ENCODE peak calls at places on chromosomes 12 and 14, in four cellular contexts. K is PC-3, Z is lung, D is fibroblast of lung. J is an unnamed sample.

GRCh38 chr12:102950950-102951490 is 6.5 kb upstream of the ASCL1 start:
- DNase-seq in K (no peak), Z (no peak), D (no peak), J (no peak)

GRCh38 chr14:37864861-37865718 is 269.7 kb downstream of the TTC6 start:
- DNase-seq in K (peak; percentile 62), Z (no peak), D (peak; percentile 60), J (no peak)

GRCh38 chr14:79325071-79325470 is 886.2 kb downstream of the DIO2 start:
- DNase-seq in K (peak; percentile 71), Z (peak; percentile 29), D (peak; percentile 62), J (no peak)

GRCh38 chr12:13864081-13864673 is 117.2 kb downstream of the GRIN2B start:
- DNase-seq in K (peak; percentile 61), Z (peak; percentile 63), D (peak; percentile 64), J (peak; percentile 65)

GRCh38 chr14:94689218-94689984 is 77.2 kb downstream of the SERPINA3 start:
- DNase-seq in K (peak; percentile 48), Z (peak; percentile 39), D (peak; percentile 48), J (peak; percentile 67)

GRCh38 chr12:116236148-116236731 is 41.3 kb downstream of the MED13L start:
- DNase-seq in K (peak; percentile 69), Z (no peak), D (peak; percentile 77), J (no peak)

GRCh38 chr12:106090586-106091411 is 48.0 kb downstream of the NUAK1 start:
- DNase-seq in K (peak; percentile 80), Z (no peak), D (peak; percentile 75), J (no peak)

GRCh38 chr12:59472273-59472672 is 123.6 kb upstream of the SLC16A7 start:
- DNase-seq in K (no peak), Z (no peak), D (no peak), J (no peak)

GRCh38 chr14:51950007-51950406 is 39.3 kb upstream of the RTRAF start:
- DNase-seq in K (no peak), Z (no peak), D (peak; percentile 20), J (no peak)

GRCh38 chr14:103856105-103856504 is 8.7 kb upstream of the PPP1R13B start:
- DNase-seq in K (no peak), Z (no peak), D (no peak), J (no peak)

GRCh38 chr12:87795555-87795954 is 233.6 kb downstream of the C12orf50 start:
- DNase-seq in K (no peak), Z (no peak), D (no peak), J (no peak)

GRCh38 chr14:37274652-37275051 is 76.9 kb downstream of the MIPOL1 start:
- DNase-seq in K (no peak), Z (no peak), D (no peak), J (no peak)

GRCh38 chr14:71286126-71286525 is 378.9 kb downstream of the PCNX1 start:
- DNase-seq in K (peak; percentile 83), Z (no peak), D (no peak), J (no peak)

GRCh38 chr14:95739356-95739755 is 25.4 kb upstream of the TCL1A start:
- DNase-seq in K (no peak), Z (no peak), D (no peak), J (no peak)

GRCh38 chr14:102187044-102187443 is 47.3 kb downstream of the WDR20 start:
- DNase-seq in K (peak; percentile 65), Z (no peak), D (peak; percentile 88), J (no peak)

GRCh38 chr12:91139264-91139663 is 28.0 kb upstream of the LUM start:
- DNase-seq in K (no peak), Z (no peak), D (peak; percentile 40), J (no peak)

GRCh38 chr12:132600048-132601032 is 10.0 kb downstream of the LRCOL1 start:
- DNase-seq in K (peak; percentile 76), Z (peak; percentile 54), D (peak; percentile 73), J (peak; percentile 74)

GRCh38 chr12:104877107-104877705 is 80.9 kb downstream of the SLC41A2 start:
- DNase-seq in K (peak; percentile 72), Z (no peak), D (peak; percentile 67), J (no peak)

GRCh38 chr12:87413784-87414183 is 615.4 kb downstream of the C12orf50 start:
- DNase-seq in K (no peak), Z (no peak), D (peak; percentile 49), J (no peak)

GRCh38 chr12:57687862-57688261 is 6.1 kb upstream of the OS9 start:
- DNase-seq in K (no peak), Z (no peak), D (no peak), J (no peak)

GRCh38 chr12:6426882-6427671 is 17.7 kb upstream of the CD27 start:
- DNase-seq in K (no peak), Z (no peak), D (no peak), J (no peak)

GRCh38 chr12:68364893-68365725 is 32.9 kb upstream of the MDM1 start:
- DNase-seq in K (peak; percentile 76), Z (peak; percentile 94), D (peak; percentile 97), J (peak; percentile 81)

GRCh38 chr14:105422695-105423487 is 3.3 kb downstream of the MTA1 start:
- DNase-seq in K (no peak), Z (no peak), D (no peak), J (no peak)

GRCh38 chr12:54333420-54334034 is 8.6 kb downstream of the COPZ1 start:
- DNase-seq in K (no peak), Z (no peak), D (no peak), J (no peak)

GRCh38 chr12:54328595-54329337 is 3.8 kb downstream of the COPZ1 start:
- DNase-seq in K (no peak), Z (no peak), D (no peak), J (no peak)

GRCh38 chr12:54329756-54330155 is 4.8 kb downstream of the COPZ1 start:
- DNase-seq in K (no peak), Z (no peak), D (no peak), J (no peak)

GRCh38 chr12:54330442-54330841 is 5.5 kb downstream of the COPZ1 start:
- DNase-seq in K (no peak), Z (no peak), D (no peak), J (no peak)

GRCh38 chr12:54331461-54331860 is 6.5 kb downstream of the COPZ1 start:
- DNase-seq in K (no peak), Z (no peak), D (no peak), J (no peak)
- H3K4me1 ChIP-seq in K (peaks cover 19% of the 10 kb centered on the region), Z (peaks cover 7% of the 10 kb centered on the region), D (peaks cover 17% of the 10 kb centered on the region), J (no peaks in the 10 kb centered on the region)

DNA sequence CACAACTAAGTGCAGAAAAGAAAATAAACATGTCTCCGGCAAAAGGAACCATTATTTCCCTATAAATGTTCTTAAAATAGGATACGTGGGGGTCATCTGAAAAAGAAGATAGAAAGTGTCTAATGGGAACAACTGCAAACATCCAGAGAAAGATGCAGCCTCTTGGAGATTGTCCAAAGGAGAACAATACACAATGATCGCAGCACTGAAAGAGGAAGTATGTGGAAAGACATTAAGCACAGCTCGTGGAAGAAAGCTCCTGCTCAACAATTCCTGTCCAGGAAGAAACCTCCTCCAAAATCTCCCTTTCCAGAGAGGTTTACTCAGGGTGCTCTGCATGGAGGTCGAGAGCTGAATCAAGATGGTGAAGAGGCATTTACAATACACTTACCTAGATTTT is 2.5 kb upstream of the LALBA start:
- DNase-seq in K (no peak), Z (no peak), D (no peak), J (no peak)
- H3K4me3 ChIP-seq in K (no peak overlapping the region), Z (no peak overlapping the region), D (no peak overlapping the region), J (no peak overlapping the region)

DNA sequence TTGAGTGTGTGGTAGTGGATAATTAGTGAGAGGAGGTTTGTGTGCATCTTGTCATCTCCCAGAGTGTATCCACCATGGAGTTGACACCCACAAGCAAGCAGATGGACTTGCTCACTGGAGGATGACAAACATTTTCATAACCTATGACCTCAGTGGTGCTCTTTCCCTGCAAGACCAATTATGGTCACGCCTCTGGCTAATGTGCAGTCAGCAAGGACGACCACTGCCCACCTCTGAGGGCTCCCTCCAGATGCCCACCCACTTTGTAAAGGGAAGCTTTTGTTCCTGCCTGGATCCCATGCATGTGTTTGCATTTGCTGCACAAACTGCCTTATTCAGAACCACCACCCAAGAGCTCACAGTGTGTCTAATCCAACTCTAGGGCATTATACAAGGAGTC is 982.8 kb downstream of the TMEM121 start:
- DNase-seq in K (no peak), Z (no peak), D (no peak), J (no peak)
- H3K27me3 ChIP-seq in K (no peaks in the 10 kb centered on the region), Z (no peaks in the 10 kb centered on the region), D (no peaks in the 10 kb centered on the region), J (no peaks in the 10 kb centered on the region)

DNA sequence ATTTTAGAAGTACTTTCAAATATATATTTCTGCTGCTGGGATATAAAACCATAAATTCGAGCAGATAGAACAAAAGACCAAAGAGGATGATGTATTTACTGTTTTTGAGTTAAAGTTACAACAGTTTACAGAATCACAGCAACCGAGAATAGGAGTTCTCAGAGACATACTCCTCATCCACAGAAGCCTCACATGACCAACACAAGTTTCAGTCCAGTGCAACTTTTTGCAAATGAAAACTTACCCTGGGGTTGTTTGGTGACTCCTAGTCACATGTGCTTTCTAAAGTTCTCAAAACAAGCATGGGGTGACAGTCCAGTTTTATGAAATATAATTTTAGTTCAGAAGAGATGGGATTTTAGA is 117.1 kb downstream of the PRKCH start:
- DNase-seq in K (no peak), Z (no peak), D (no peak), J (no peak)
- H3K4me1 ChIP-seq in K (peaks cover 32% of the 10 kb centered on the region), Z (peaks cover 24% of the 10 kb centered on the region), D (no peaks in the 10 kb centered on the region), J (no peaks in the 10 kb centered on the region)

DNA sequence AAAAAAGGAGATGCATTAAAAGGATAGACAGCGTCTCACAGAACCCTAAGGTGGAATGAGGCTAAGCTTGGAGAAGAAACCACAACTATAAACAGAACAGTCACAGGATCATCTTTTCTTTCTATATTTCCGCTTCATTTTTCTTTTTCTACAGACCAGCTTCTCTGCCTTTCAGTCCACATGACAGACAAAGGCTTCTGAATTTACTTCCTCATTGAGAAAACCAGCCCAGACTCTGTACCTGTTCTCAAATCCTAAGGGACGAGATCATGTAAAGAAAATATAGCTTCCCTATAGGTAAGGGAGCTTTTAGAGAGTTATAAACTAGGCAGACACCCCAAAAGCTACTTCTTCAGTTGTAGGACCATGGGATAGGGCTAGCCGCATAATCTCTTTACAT is 17.4 kb downstream of the SGPP1 start:
- DNase-seq in K (no peak), Z (no peak), D (no peak), J (no peak)
- H3K4me3 ChIP-seq in K (no peak overlapping the region), Z (no peak overlapping the region), D (no peak overlapping the region), J (no peak overlapping the region)

GRCh38 chr12:114408881-114409795 is 3.2 kb upstream of the TBX5 start:
- DNase-seq in K (no peak), Z (no peak), D (peak; percentile 87), J (no peak)
- H3K27me3 ChIP-seq in K (peaks cover 98% of the 10 kb centered on the region), Z (peaks cover 26% of the 10 kb centered on the region), D (no peaks in the 10 kb centered on the region), J (peaks cover 96% of the 10 kb centered on the region)

J was measured in breast epithelium.